ENCODE peak calls at places on chromosome 21, in five cellular contexts. One of them, this sample, is unnamed.

GRCh38 chr21:43866659-43867331 is 1.8 kb downstream of the AGPAT3 start:
- DNase-seq in psoas muscle: no peak
- DNase-seq in pancreas: peak; percentile 49
- DNase-seq in left lung: peak; percentile 49
- DNase-seq in SJSA1: no peak
- DNase-seq in this sample: no peak

GRCh38 chr21:26965091-26965566 is 1.8 kb downstream of the ADAMTS5 start:
- DNase-seq in psoas muscle: no peak
- DNase-seq in pancreas: peak; percentile 7
- DNase-seq in left lung: no peak
- DNase-seq in SJSA1: no peak
- DNase-seq in this sample: no peak

GRCh38 chr21:32463367-32463766 is 50.9 kb downstream of the EVA1C start:
- DNase-seq in psoas muscle: no peak
- DNase-seq in pancreas: no peak
- DNase-seq in left lung: no peak
- DNase-seq in SJSA1: peak; percentile 86
- DNase-seq in this sample: no peak

GRCh38 chr21:21712761-21713558 is 714.8 kb downstream of the NCAM2 start:
- DNase-seq in psoas muscle: no peak
- DNase-seq in pancreas: no peak
- DNase-seq in left lung: no peak
- DNase-seq in SJSA1: no peak
- DNase-seq in this sample: no peak

GRCh38 chr21:17438642-17439041 is 74.2 kb upstream of the CXADR start:
- DNase-seq in psoas muscle: no peak
- DNase-seq in pancreas: no peak
- DNase-seq in left lung: no peak
- DNase-seq in SJSA1: no peak
- DNase-seq in this sample: no peak

GRCh38 chr21:26506951-26507350 is 66.1 kb downstream of the CYYR1 start:
- DNase-seq in psoas muscle: no peak
- DNase-seq in pancreas: no peak
- DNase-seq in left lung: no peak
- DNase-seq in SJSA1: no peak
- DNase-seq in this sample: no peak

GRCh38 chr21:25717491-25718139 is 17.1 kb downstream of the ATP5PF start:
- DNase-seq in psoas muscle: no peak
- DNase-seq in pancreas: no peak
- DNase-seq in left lung: no peak
- DNase-seq in SJSA1: no peak
- DNase-seq in this sample: no peak

GRCh38 chr21:35886887-35887286 is 173.4 kb downstream of the SETD4 start:
- DNase-seq in psoas muscle: no peak
- DNase-seq in pancreas: no peak
- DNase-seq in left lung: no peak
- DNase-seq in SJSA1: no peak
- DNase-seq in this sample: no peak

GRCh38 chr21:33265664-33266049 is 510 bp upstream of the IL10RB start:
- DNase-seq in psoas muscle: peak; percentile 65
- DNase-seq in pancreas: no peak
- DNase-seq in left lung: peak; percentile 86
- DNase-seq in SJSA1: no peak
- DNase-seq in this sample: no peak

GRCh38 chr21:35943752-35944151 is 116.6 kb downstream of the SETD4 start:
- DNase-seq in psoas muscle: no peak
- DNase-seq in pancreas: no peak
- DNase-seq in left lung: no peak
- DNase-seq in SJSA1: no peak
- DNase-seq in this sample: no peak

GRCh38 chr21:28521932-28522826 is 470.5 kb downstream of the LTN1 start:
- DNase-seq in psoas muscle: no peak
- DNase-seq in pancreas: no peak
- DNase-seq in left lung: no peak
- DNase-seq in SJSA1: no peak
- DNase-seq in this sample: peak; percentile 21

GRCh38 chr21:31476551-31477120 is 132.6 kb upstream of the TIAM1 start:
- DNase-seq in psoas muscle: no peak
- DNase-seq in pancreas: no peak
- DNase-seq in left lung: no peak
- DNase-seq in SJSA1: no peak
- DNase-seq in this sample: no peak

GRCh38 chr21:32388306-32388705 is 4.5 kb downstream of the URB1 start:
- DNase-seq in psoas muscle: no peak
- DNase-seq in pancreas: no peak
- DNase-seq in left lung: no peak
- DNase-seq in SJSA1: no peak
- DNase-seq in this sample: no peak

GRCh38 chr21:15355066-15355465 is 290.3 kb upstream of the NRIP1 start:
- DNase-seq in psoas muscle: no peak
- DNase-seq in pancreas: no peak
- DNase-seq in left lung: no peak
- DNase-seq in SJSA1: no peak
- DNase-seq in this sample: no peak

GRCh38 chr21:14876464-14876863 is 188.3 kb downstream of the NRIP1 start:
- DNase-seq in psoas muscle: no peak
- DNase-seq in pancreas: no peak
- DNase-seq in left lung: no peak
- DNase-seq in SJSA1: no peak
- DNase-seq in this sample: no peak

GRCh38 chr21:26116456-26117011 is 54.0 kb downstream of the APP start:
- DNase-seq in psoas muscle: no peak
- DNase-seq in pancreas: peak; percentile 33
- DNase-seq in left lung: no peak
- DNase-seq in SJSA1: no peak
- DNase-seq in this sample: no peak

GRCh38 chr21:31161157-31161556 is 122.9 kb upstream of the KRTAP19-8 start:
- DNase-seq in psoas muscle: no peak
- DNase-seq in pancreas: no peak
- DNase-seq in left lung: no peak
- DNase-seq in SJSA1: no peak
- DNase-seq in this sample: no peak

GRCh38 chr21:15210235-15210678 is 145.5 kb upstream of the NRIP1 start:
- DNase-seq in psoas muscle: peak; percentile 63
- DNase-seq in pancreas: peak; percentile 13
- DNase-seq in left lung: peak; percentile 57
- DNase-seq in SJSA1: no peak
- DNase-seq in this sample: no peak

GRCh38 chr21:43361127-43361492 is 65.8 kb downstream of the SIK1 start:
- DNase-seq in psoas muscle: peak; percentile 79
- DNase-seq in pancreas: no peak
- DNase-seq in left lung: no peak
- DNase-seq in SJSA1: no peak
- DNase-seq in this sample: no peak

GRCh38 chr21:14888202-14888601 is 176.6 kb downstream of the NRIP1 start:
- DNase-seq in psoas muscle: no peak
- DNase-seq in pancreas: no peak
- DNase-seq in left lung: no peak
- DNase-seq in SJSA1: no peak
- DNase-seq in this sample: no peak

GRCh38 chr21:43768868-43769167 is 7.3 kb downstream of the CSTB start:
- DNase-seq in psoas muscle: no peak
- DNase-seq in pancreas: no peak
- DNase-seq in left lung: no peak
- DNase-seq in SJSA1: no peak
- DNase-seq in this sample: no peak

GRCh38 chr21:30227633-30228404 is 11.9 kb upstream of the CLDN8 start:
- DNase-seq in psoas muscle: no peak
- DNase-seq in pancreas: peak; percentile 5
- DNase-seq in left lung: no peak
- DNase-seq in SJSA1: no peak
- DNase-seq in this sample: peak; percentile 2

GRCh38 chr21:18759751-18760161 is 356.2 kb upstream of the TMPRSS15 start:
- DNase-seq in psoas muscle: no peak
- DNase-seq in pancreas: no peak
- DNase-seq in left lung: no peak
- DNase-seq in SJSA1: no peak
- DNase-seq in this sample: no peak

GRCh38 chr21:29315155-29315749 is 16.5 kb downstream of the BACH1 start:
- DNase-seq in psoas muscle: no peak
- DNase-seq in pancreas: no peak
- DNase-seq in left lung: no peak
- DNase-seq in SJSA1: no peak
- DNase-seq in this sample: no peak

GRCh38 chr21:18499761-18500376 is 96.3 kb upstream of the TMPRSS15 start:
- DNase-seq in psoas muscle: no peak
- DNase-seq in pancreas: no peak
- DNase-seq in left lung: no peak
- DNase-seq in SJSA1: no peak
- DNase-seq in this sample: no peak

GRCh38 chr21:44406953-44407352 is 48.4 kb upstream of the LRRC3 start:
- DNase-seq in psoas muscle: no peak
- DNase-seq in pancreas: no peak
- DNase-seq in left lung: no peak
- DNase-seq in SJSA1: no peak
- DNase-seq in this sample: no peak

GRCh38 chr21:43618940-43619339 is 40.3 kb downstream of the HSF2BP start:
- DNase-seq in psoas muscle: no peak
- DNase-seq in pancreas: no peak
- DNase-seq in left lung: no peak
- DNase-seq in SJSA1: no peak
- DNase-seq in this sample: no peak

GRCh38 chr21:37226356-37226920 is 40.7 kb downstream of the VPS26C start:
- DNase-seq in psoas muscle: no peak
- DNase-seq in pancreas: no peak
- DNase-seq in left lung: no peak
- DNase-seq in SJSA1: no peak
- DNase-seq in this sample: no peak

GRCh38 chr21:37227071-37228002 is 39.8 kb downstream of the VPS26C start:
- DNase-seq in psoas muscle: no peak
- DNase-seq in pancreas: no peak
- DNase-seq in left lung: no peak
- DNase-seq in SJSA1: no peak
- DNase-seq in this sample: no peak

GRCh38 chr21:37223804-37224345 is 43.3 kb downstream of the VPS26C start:
- DNase-seq in psoas muscle: no peak
- DNase-seq in pancreas: no peak
- DNase-seq in left lung: no peak
- DNase-seq in SJSA1: no peak
- DNase-seq in this sample: no peak

GRCh38 chr21:37224861-37225260 is 42.3 kb downstream of the VPS26C start:
- DNase-seq in psoas muscle: no peak
- DNase-seq in pancreas: no peak
- DNase-seq in left lung: no peak
- DNase-seq in SJSA1: no peak
- DNase-seq in this sample: no peak

GRCh38 chr21:37225440-37225839 is 41.7 kb downstream of the VPS26C start:
- DNase-seq in psoas muscle: no peak
- DNase-seq in pancreas: no peak
- DNase-seq in left lung: no peak
- DNase-seq in SJSA1: no peak
- DNase-seq in this sample: no peak
- H3K4me3 ChIP-seq in psoas muscle: no peak overlapping the region
- H3K4me3 ChIP-seq in pancreas: no peak overlapping the region
- H3K4me3 ChIP-seq in left lung: no peak overlapping the region
- H3K4me3 ChIP-seq in SJSA1: no peak overlapping the region
- H3K4me3 ChIP-seq in this sample: no peak overlapping the region

DNA sequence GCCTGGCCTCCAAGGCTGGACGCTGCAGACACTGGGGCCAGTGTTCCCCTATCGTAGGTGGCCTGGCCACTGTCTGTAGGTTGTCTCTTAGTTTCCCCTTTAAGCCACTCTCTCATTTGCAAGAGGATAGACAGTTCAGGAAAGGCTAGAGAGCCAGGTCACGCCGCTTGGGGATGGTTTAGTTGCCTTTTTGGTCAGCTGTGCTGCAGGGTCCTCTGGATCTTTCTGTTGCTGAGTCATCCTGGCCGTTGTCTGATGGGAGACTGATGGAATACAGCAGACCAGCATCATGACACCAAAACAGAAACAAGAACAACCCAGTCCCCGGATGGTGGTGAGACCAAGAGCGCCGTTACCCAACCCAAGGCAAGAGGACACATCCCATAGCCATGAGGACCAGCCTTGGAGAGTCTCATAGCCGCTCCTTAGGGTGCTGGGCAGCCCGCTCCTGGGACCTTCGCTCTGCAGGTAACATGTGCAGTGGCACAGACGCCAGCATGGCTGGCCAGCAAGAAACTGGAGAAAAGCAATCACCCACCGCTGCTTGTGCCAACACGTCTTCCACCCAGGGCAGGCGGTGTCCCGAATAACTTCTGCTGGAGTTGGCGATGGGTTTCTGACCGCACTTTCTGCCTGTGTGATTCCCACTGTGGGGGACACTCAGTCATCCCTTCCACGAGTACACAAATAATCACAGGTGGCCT is 79.1 kb upstream of the COL6A1 start:
- DNase-seq in psoas muscle: no peak
- DNase-seq in pancreas: no peak
- DNase-seq in left lung: peak; percentile 23
- DNase-seq in SJSA1: no peak
- DNase-seq in this sample: no peak
- H3K4me3 ChIP-seq in psoas muscle: no peak overlapping the region
- H3K4me3 ChIP-seq in pancreas: no peak overlapping the region
- H3K4me3 ChIP-seq in left lung: no peak overlapping the region
- H3K4me3 ChIP-seq in SJSA1: no peak overlapping the region
- H3K4me3 ChIP-seq in this sample: no peak overlapping the region

GRCh38 chr21:42234464-42235241 is 15.7 kb downstream of the ABCG1 start:
- DNase-seq in psoas muscle: peak; percentile 86
- DNase-seq in pancreas: peak; percentile 69
- DNase-seq in left lung: peak; percentile 79
- DNase-seq in SJSA1: peak; percentile 61
- DNase-seq in this sample: no peak

GRCh38 chr21:42232176-42232825 is 13.4 kb downstream of the ABCG1 start:
- DNase-seq in psoas muscle: peak; percentile 51
- DNase-seq in pancreas: no peak
- DNase-seq in left lung: no peak
- DNase-seq in SJSA1: no peak
- DNase-seq in this sample: no peak

GRCh38 chr21:42235593-42235992 is 16.7 kb downstream of the ABCG1 start:
- DNase-seq in psoas muscle: peak; percentile 38
- DNase-seq in pancreas: no peak
- DNase-seq in left lung: no peak
- DNase-seq in SJSA1: no peak
- DNase-seq in this sample: no peak

GRCh38 chr21:42233067-42233981 is 14.4 kb downstream of the ABCG1 start:
- DNase-seq in psoas muscle: peak; percentile 93
- DNase-seq in pancreas: peak; percentile 41
- DNase-seq in left lung: peak; percentile 83
- DNase-seq in SJSA1: no peak
- DNase-seq in this sample: no peak

GRCh38 chr21:42234026-42234425 is 15.1 kb downstream of the ABCG1 start:
- DNase-seq in psoas muscle: peak; percentile 41
- DNase-seq in pancreas: no peak
- DNase-seq in left lung: no peak
- DNase-seq in SJSA1: no peak
- DNase-seq in this sample: no peak
- H3K4me3 ChIP-seq in psoas muscle: peak overlapping the region; percentile 70
- H3K4me3 ChIP-seq in pancreas: no peak overlapping the region
- H3K4me3 ChIP-seq in left lung: peak overlapping the region; percentile 44
- H3K4me3 ChIP-seq in SJSA1: no peak overlapping the region
- H3K4me3 ChIP-seq in this sample: no peak overlapping the region

DNA sequence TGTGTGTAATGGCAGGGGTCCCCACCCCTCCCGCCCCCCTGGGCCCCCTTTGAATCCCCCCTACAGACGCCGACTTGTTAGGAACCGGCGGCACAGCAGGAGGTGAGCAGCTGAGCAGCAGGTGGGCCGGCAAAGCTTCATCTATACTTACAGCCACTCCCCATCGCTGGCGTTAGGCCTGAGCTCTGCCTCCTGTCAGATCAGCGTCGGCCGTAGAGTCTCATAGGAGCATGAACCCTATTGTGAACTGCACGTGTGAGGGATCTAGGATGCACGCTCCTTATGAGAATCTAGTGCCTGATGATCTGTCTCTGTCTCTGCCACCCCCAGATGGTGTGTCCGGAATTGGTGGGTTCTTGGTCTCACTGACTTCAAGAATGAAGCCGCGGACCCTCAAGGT is 14.9 kb upstream of the VPS26C start:
- DNase-seq in psoas muscle: no peak
- DNase-seq in pancreas: no peak
- DNase-seq in left lung: no peak
- DNase-seq in SJSA1: no peak
- DNase-seq in this sample: no peak
- H3K4me3 ChIP-seq in psoas muscle: no peak overlapping the region
- H3K4me3 ChIP-seq in pancreas: no peak overlapping the region
- H3K4me3 ChIP-seq in left lung: no peak overlapping the region
- H3K4me3 ChIP-seq in SJSA1: no peak overlapping the region
- H3K4me3 ChIP-seq in this sample: no peak overlapping the region

This sample was measured in AG04450.